ENCODE peak calls at places on chromosome 10, in four cellular contexts. J is cardiac muscle cell; L is AG08395; U is stimulated activated CD4-positive, alpha-beta T cell treated with anti-CD3 and anti-CD28 coated beads, Interleukin-15, amount 100 ng/mL, for 1 hour. R is an unnamed sample.

GRCh38 chr10:19977097-19977521 is 160.9 kb downstream of the PLXDC2 start:
- DNase-seq in J (no peak), U (no peak), L (no peak), R (no peak)

GRCh38 chr10:8047452-8048280 is 6.8 kb upstream of the GATA3 start:
- DNase-seq in J (no peak), U (no peak), L (no peak), R (no peak)

GRCh38 chr10:51399840-51400239 is 299.6 kb downstream of the CSTF2T start:
- DNase-seq in L (no peak), J (no peak), U (no peak), R (no peak)

GRCh38 chr10:11782793-11783557 is 40.2 kb upstream of the PROSER2 start:
- DNase-seq in J (peak), L (peak), U (no peak), R (peak)

GRCh38 chr10:50310560-50311174 is 59.4 kb upstream of the ASAH2 start:
- DNase-seq in L (no peak), U (no peak), J (peak), R (no peak)

GRCh38 chr10:75239391-75239790 is 3.6 kb upstream of the COMTD1 start:
- DNase-seq in L (no peak), J (no peak), U (no peak), R (no peak)

GRCh38 chr10:35875281-35875680 is 233.2 kb upstream of the FZD8 start:
- DNase-seq in L (no peak), J (peak), U (no peak), R (no peak)

GRCh38 chr10:34116780-34117179 is 698.3 kb downstream of the PARD3 start:
- DNase-seq in U (no peak), J (peak), L (no peak), R (no peak)

GRCh38 chr10:76382381-76382851 is 951.0 kb downstream of the LRMDA start:
- DNase-seq in U (no peak), L (peak), J (no peak), R (no peak)

GRCh38 chr10:58996063-58996462 is 180.4 kb upstream of the PHYHIPL start:
- DNase-seq in L (no peak), U (no peak), J (no peak), R (no peak)

GRCh38 chr10:90579602-90580242 is 278.1 kb downstream of the HTR7 start:
- DNase-seq in U (no peak), J (no peak), L (no peak), R (no peak)

GRCh38 chr10:110399163-110400094 is 94.7 kb upstream of the SMNDC1 start:
- DNase-seq in L (peak), U (no peak), J (no peak), R (no peak)

GRCh38 chr10:132448248-132448731 is 51.3 kb downstream of the PWWP2B start:
- DNase-seq in J (no peak), L (peak), U (no peak), R (peak)

GRCh38 chr10:28676968-28677888 is at the start of gene BAMBI:
- DNase-seq in U (peak), L (peak), J (peak), R (peak)

GRCh38 chr10:82378146-82378545 is 503.2 kb downstream of the NRG3 start:
- DNase-seq in U (no peak), L (no peak), J (peak), R (no peak)

GRCh38 chr10:5570007-5570655 is 45.4 kb downstream of the CALML3 start:
- DNase-seq in J (no peak), U (no peak), L (no peak), R (no peak)

GRCh38 chr10:6588082-6588481 is 8.0 kb upstream of the PRKCQ start:
- DNase-seq in U (no peak), L (no peak), J (no peak), R (no peak)

GRCh38 chr10:78952686-78953085 is 116.1 kb upstream of the ZMIZ1 start:
- DNase-seq in U (no peak), J (no peak), L (peak), R (no peak)

GRCh38 chr10:89649051-89649450 is 4.0 kb upstream of the PANK1 start:
- DNase-seq in J (no peak), L (no peak), U (no peak), R (no peak)

GRCh38 chr10:71069909-71070666 is 142.3 kb upstream of the UNC5B start:
- DNase-seq in J (no peak), L (no peak), U (no peak), R (no peak)

GRCh38 chr10:8392216-8392615 is 337.7 kb downstream of the GATA3 start:
- DNase-seq in L (no peak), J (no peak), U (no peak), R (no peak)

GRCh38 chr10:21600804-21601512 is 66.9 kb downstream of the MLLT10 start:
- DNase-seq in J (no peak), U (no peak), L (no peak), R (no peak)

R was measured in naive B cell.